ENCODE peak calls at places on chromosome 1, in four cellular contexts. V is heart right ventricle, D is activated T-cell treated with anti-CD3 and anti-CD28 coated beads for 48 hours, P is cardiac fibroblast. E is an unnamed sample.

GRCh38 chr1:22694172-22694571 is 16.5 kb upstream of the EPHB2 start:
- DNase-seq in P (no peak), D (no peak), V (no peak), E (no peak)

GRCh38 chr1:97088386-97088785 is 366.8 kb downstream of the PTBP2 start:
- DNase-seq in D (no peak), P (no peak), V (no peak), E (no peak)

GRCh38 chr1:215475719-215476525 is 91.2 kb upstream of the KCTD3 start:
- DNase-seq in P (peak), V (no peak), D (no peak), E (no peak)

GRCh38 chr1:172254521-172255222 is 165.8 kb upstream of the C1orf105 start:
- DNase-seq in D (no peak), P (peak), V (no peak), E (no peak)

GRCh38 chr1:5140136-5140535 is 485.7 kb downstream of the AJAP1 start:
- DNase-seq in V (no peak), D (no peak), P (no peak), E (no peak)

GRCh38 chr1:228646717-228647522 is 88.4 kb upstream of the RHOU start:
- DNase-seq in D (no peak), V (no peak), P (peak), E (no peak)

GRCh38 chr1:234533975-234534876 is 55.2 kb upstream of the TARBP1 start:
- DNase-seq in V (peak), P (peak), D (no peak), E (no peak)

GRCh38 chr1:80212021-80212420 is 1205.5 kb upstream of the ADGRL4 start:
- DNase-seq in D (no peak), V (no peak), P (peak), E (no peak)

GRCh38 chr1:160547371-160547901 is 24.4 kb upstream of the SLAMF6 start:
- DNase-seq in V (no peak), P (no peak), D (no peak), E (no peak)

GRCh38 chr1:53586765-53587164 is 127.6 kb downstream of the DMRTB1 start:
- DNase-seq in V (no peak), D (no peak), P (no peak), E (peak)

GRCh38 chr1:58768332-58768731 is 15.5 kb downstream of the JUN start:
- DNase-seq in P (no peak), V (no peak), D (no peak), E (no peak)

GRCh38 chr1:40784771-40785151 is 1.2 kb downstream of the KCNQ4 start:
- DNase-seq in P (no peak), V (no peak), D (no peak), E (no peak)

GRCh38 chr1:89719502-89720306 is 86.8 kb downstream of the LRRC8C start:
- DNase-seq in V (no peak), P (peak), D (no peak), E (no peak)

GRCh38 chr1:237244778-237245177 is 202.8 kb downstream of the RYR2 start:
- DNase-seq in V (no peak), P (no peak), D (no peak), E (no peak)

E was measured in CD14-positive monocyte.